ENCODE peak calls at places on chromosomes 3 and 15, in five cellular contexts. S is mesendoderm, Y is IMR-90, L is mesenchymal stem cell, C is H1. W is an unnamed sample.

GRCh38 chr15:64048766-64049165 is 2.5 kb upstream of the DAPK2 start:
- DNase-seq in Y (no peak), L (no peak), S (no peak), C (no peak), W (no peak)

GRCh38 chr3:127035672-127036071 is 52.8 kb downstream of the PLXNA1 start:
- DNase-seq in C (no peak), S (no peak), Y (peak; percentile 77), L (peak; percentile 82), W (no peak)

GRCh38 chr3:102091358-102091757 is 242.0 kb downstream of the NFKBIZ start:
- DNase-seq in C (no peak), Y (no peak), L (no peak), S (no peak), W (no peak)

GRCh38 chr3:62601238-62601856 is 228.0 kb upstream of the FEZF2 start:
- DNase-seq in S (no peak), L (peak; percentile 51), Y (peak; percentile 87), C (no peak), W (no peak)

GRCh38 chr15:61871926-61872522 is 188.2 kb downstream of the VPS13C start:
- DNase-seq in S (peak; percentile 25), L (peak; percentile 29), Y (peak; percentile 20), C (no peak), W (no peak)

GRCh38 chr3:157572559-157573270 is 69.5 kb upstream of the VEPH1 start:
- DNase-seq in C (no peak), Y (peak; percentile 64), L (peak; percentile 59), S (peak; percentile 62), W (peak; percentile 43)

GRCh38 chr15:79978694-79979519 is 7.9 kb upstream of the BCL2A1 start:
- DNase-seq in S (no peak), Y (peak; percentile 89), L (peak; percentile 29), C (no peak), W (no peak)

GRCh38 chr15:84715442-84716035 is 400 bp downstream of the SEC11A start:
- DNase-seq in C (no peak), L (peak; percentile 60), Y (peak; percentile 28), S (peak; percentile 60), W (no peak)

GRCh38 chr3:114494498-114494897 is 200.7 kb downstream of the TIGIT start:
- DNase-seq in C (no peak), L (no peak), Y (no peak), S (no peak), W (no peak)

GRCh38 chr3:119359476-119359998 is 65.4 kb downstream of the ARHGAP31 start:
- DNase-seq in C (no peak), L (no peak), Y (no peak), S (no peak), W (no peak)

GRCh38 chr15:71755571-71755970 is 54.8 kb upstream of the NR2E3 start:
- DNase-seq in S (no peak), C (no peak), Y (no peak), L (no peak), W (no peak)

GRCh38 chr3:146223401-146224373 is 27.2 kb downstream of the PLSCR4 start:
- DNase-seq in S (no peak), C (no peak), Y (peak; percentile 34), L (no peak), W (no peak)

GRCh38 chr15:73375755-73376305 is 7.1 kb upstream of the HCN4 start:
- DNase-seq in L (no peak), Y (no peak), S (peak; percentile 44), C (no peak), W (no peak)

GRCh38 chr3:187944391-187945179 is 199.3 kb upstream of the BCL6 start:
- DNase-seq in L (no peak), Y (no peak), S (no peak), C (no peak), W (no peak)

GRCh38 chr15:31049122-31049521 is 52.4 kb downstream of the TRPM1 start:
- DNase-seq in Y (no peak), C (no peak), L (no peak), S (no peak), W (no peak)

GRCh38 chr3:4895848-4896247 is 83.4 kb upstream of the BHLHE40 start:
- DNase-seq in C (no peak), Y (peak; percentile 10), S (no peak), L (no peak), W (no peak)

GRCh38 chr15:60580068-60580467 is 101.1 kb upstream of the ICE2 start:
- DNase-seq in C (no peak), Y (no peak), L (no peak), S (no peak), W (no peak)

GRCh38 chr15:78282324-78282723 is 17.1 kb downstream of the SKIC8 start:
- DNase-seq in C (no peak), Y (peak; percentile 80), S (no peak), L (no peak), W (no peak)

GRCh38 chr3:198032445-198032936 is 72.5 kb downstream of the LMLN start:
- DNase-seq in C (no peak), Y (peak; percentile 4), L (no peak), S (no peak), W (no peak)

GRCh38 chr3:12436514-12437222 is 47.6 kb upstream of the TSEN2 start:
- DNase-seq in L (no peak), C (no peak), Y (peak; percentile 52), S (no peak), W (no peak)

GRCh38 chr15:34331809-34332208 is 5.8 kb downstream of the SLC12A6 start:
- DNase-seq in Y (no peak), S (no peak), C (no peak), L (no peak), W (no peak)

GRCh38 chr3:172577962-172578560 is 54.8 kb upstream of the TNFSF10 start:
- DNase-seq in L (no peak), Y (no peak), C (no peak), S (no peak), W (no peak)

GRCh38 chr15:39487180-39487735 is 93.6 kb upstream of the THBS1 start:
- DNase-seq in Y (no peak), C (no peak), L (no peak), S (no peak), W (no peak)

DNA sequence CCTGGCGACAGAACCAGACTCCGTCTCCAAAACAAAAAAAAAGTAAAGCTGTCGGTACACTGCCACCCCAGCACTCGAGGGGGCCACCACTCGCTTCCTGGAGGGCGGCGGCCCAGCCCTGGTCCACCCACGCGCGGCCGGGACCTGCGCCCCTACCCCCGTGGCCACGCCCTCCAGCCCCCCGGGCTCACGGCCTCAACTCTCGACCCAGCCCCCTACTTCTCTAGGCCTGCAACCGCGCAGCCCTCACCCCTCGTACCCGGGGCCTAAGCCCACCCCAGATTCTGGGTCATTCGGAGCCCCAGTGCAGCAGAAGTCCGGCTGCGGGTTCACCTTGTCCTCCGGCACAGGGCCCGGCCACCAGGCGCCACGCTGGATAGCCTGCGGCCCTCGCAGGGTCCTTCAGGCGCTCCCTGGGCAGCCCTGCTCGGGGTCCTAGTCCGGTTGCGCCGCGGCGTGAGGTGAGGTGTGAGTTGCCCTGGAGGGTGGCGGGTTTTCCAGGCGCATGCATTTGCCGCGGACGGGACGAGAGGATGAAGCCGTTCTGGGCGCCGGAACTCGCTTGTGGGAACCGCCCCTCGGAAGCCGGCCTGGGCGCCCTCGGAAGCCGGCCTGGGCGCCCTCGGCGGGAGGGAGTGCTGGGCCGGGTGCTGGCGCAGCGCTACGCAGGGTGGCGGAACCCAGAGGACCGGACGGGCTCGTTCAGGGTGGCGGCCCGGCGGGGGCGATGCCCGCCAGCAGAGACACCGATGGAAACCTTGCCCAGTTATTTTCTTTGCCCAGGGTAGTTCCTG is 32.2 kb downstream of the SPINK8 start:
- DNase-seq in C (peak; percentile 73), S (peak; percentile 94), L (peak; percentile 86), Y (peak; percentile 84), W (peak; percentile 85)
- H2BK15ac ChIP-seq in C (peak within 1 kb of the TSS; percentile 0), S (no peak within 1 kb of the TSS), L (peak within 1 kb of the TSS; percentile 91), Y (peak within 1 kb of the TSS; percentile 80), W (no peak within 1 kb of the TSS)

DNA sequence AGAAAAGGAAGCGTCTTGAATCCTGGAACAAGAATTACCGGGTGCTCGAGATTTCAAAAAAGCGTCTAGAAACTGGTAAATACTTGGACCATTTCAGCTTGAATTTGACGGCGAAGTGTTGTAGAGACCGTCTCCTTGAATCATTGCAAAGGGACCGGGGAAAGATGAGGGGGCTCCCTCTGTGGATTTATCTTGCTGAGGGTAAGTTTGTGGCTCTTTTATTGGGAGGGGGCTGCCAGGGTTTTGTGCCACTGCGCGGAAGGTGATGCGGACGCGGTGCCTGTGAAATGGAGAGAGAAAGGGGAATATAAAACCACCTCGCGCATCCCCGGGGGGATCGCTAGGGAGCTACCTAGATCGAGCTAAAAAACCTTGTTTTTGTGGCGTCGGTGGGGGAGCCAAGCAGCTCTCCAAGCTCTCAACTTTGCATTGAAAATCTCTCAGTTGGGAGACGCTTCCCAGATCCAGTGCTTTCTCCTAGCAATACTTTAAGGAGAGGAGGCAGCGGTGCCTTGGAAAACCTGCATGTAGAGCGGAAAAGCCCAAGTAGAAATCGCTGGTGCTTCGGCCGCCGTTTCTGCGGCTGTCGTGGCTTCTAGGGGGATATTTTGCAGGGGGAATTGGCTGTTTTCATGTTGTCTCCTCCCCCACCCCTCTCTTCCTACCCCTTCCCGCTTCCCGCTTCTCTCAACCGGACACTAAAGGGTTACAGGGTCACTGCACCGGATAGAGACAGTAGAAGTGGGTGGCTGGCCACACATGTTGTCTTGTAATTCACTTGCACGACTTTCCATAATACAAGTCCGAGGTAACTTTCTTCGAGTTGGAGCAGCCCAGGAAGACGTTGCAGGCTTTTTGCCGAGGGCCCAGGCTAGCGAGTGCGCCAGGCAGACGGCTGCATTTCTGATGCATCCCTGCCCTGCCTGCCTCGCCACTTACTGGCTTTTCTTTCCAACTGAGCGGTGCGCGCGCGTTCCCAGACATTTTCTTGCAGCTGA is 187.6 kb downstream of the NLGN1 start:
- DNase-seq in S (peak; percentile 68), C (no peak), L (peak; percentile 60), Y (peak; percentile 57), W (peak; percentile 77)
- H3K18ac ChIP-seq in S (peak overlapping the region; percentile 82), C (peak overlapping the region; percentile 21), L (peak overlapping the region; percentile 62), Y (no peak overlapping the region), W (peak overlapping the region; percentile 96)

GRCh38 chr15:90268415-90268814 is 2.9 kb downstream of the NGRN start:
- DNase-seq in L (peak; percentile 10), Y (no peak), S (peak; percentile 40), C (no peak), W (no peak)
- H3K4me3 ChIP-seq in L (no peak overlapping the region), Y (no peak overlapping the region), S (no peak overlapping the region), C (peak overlapping the region; percentile 76), W (no peak overlapping the region)

GRCh38 chr15:48285329-48286214 is 45.7 kb upstream of the DUT start:
- DNase-seq in L (peak; percentile 89), S (peak; percentile 85), Y (peak; percentile 92), C (no peak), W (peak; percentile 65)

GRCh38 chr15:48279608-48280007 is 51.6 kb upstream of the DUT start:
- DNase-seq in S (no peak), C (no peak), L (no peak), Y (no peak), W (no peak)

GRCh38 chr15:48283361-48284157 is 47.7 kb upstream of the DUT start:
- DNase-seq in S (no peak), C (no peak), L (peak; percentile 24), Y (no peak), W (no peak)

GRCh38 chr15:48282186-48282585 is 49.0 kb upstream of the DUT start:
- DNase-seq in Y (peak; percentile 20), L (peak; percentile 12), S (no peak), C (no peak), W (no peak)

GRCh38 chr15:48281674-48282073 is 49.6 kb upstream of the DUT start:
- DNase-seq in L (peak; percentile 48), S (no peak), C (no peak), Y (peak; percentile 20), W (no peak)
- H2BK15ac ChIP-seq in L (no peak overlapping the region), S (no peak overlapping the region), C (no peak overlapping the region), Y (no peak overlapping the region), W (no peak overlapping the region)

GRCh38 chr15:62896380-62896866 is 146.1 kb upstream of the TPM1 start:
- DNase-seq in C (no peak), S (peak; percentile 57), L (no peak), Y (no peak), W (no peak)
- H3K18ac ChIP-seq in C (peak overlapping the region; percentile 88), S (peak overlapping the region; percentile 23), L (peak overlapping the region; percentile 99), Y (peak overlapping the region; percentile 100), W (peak overlapping the region; percentile 91)